ENCODE peak calls at places on chromosome 13, in seven cellular contexts. U is HAP-1; G is fibroblast of mammary gland; T is non-pigmented ciliary epithelial cell; F is stimulated activated CD4-positive, alpha-beta T cell treated with anti-CD3 and anti-CD28 coated beads, Interleukin-1b, Interleukin-23, amount 100 ng/mL, for 24 hours; H is stimulated activated naive CD4-positive, alpha-beta T cell; K is activated CD8-positive, alpha-beta T cell treated with anti-CD3 and anti-CD28 coated beads for 36 hours. J is an unnamed sample.

GRCh38 chr13:110696776-110697175 is 9.1 kb downstream of the CARS2 start:
- DNase-seq in T (no peak), H (no peak), U (no peak), F (no peak), G (no peak), K (no peak), J (no peak)

GRCh38 chr13:27055501-27055900 is 116.1 kb downstream of the USP12 start:
- DNase-seq in G (no peak), U (no peak), H (no peak), F (no peak), T (no peak), K (no peak), J (no peak)

GRCh38 chr13:28324181-28324789 is 170.6 kb downstream of the FLT1 start:
- DNase-seq in F (peak), T (no peak), H (peak), U (peak), G (peak), K (peak), J (peak)

GRCh38 chr13:99380402-99380801 is 73.2 kb upstream of the GPR183 start:
- DNase-seq in F (no peak), H (no peak), U (no peak), K (no peak), T (no peak), G (no peak), J (no peak)

GRCh38 chr13:57353831-57354230 is 186.8 kb downstream of the PRR20E start:
- DNase-seq in F (no peak), T (no peak), H (no peak), K (no peak), U (no peak), G (no peak), J (no peak)

GRCh38 chr13:20351279-20352022 is 119.3 kb upstream of the GJB6 start:
- DNase-seq in K (no peak), U (no peak), F (no peak), G (peak), H (no peak), T (peak), J (peak)

GRCh38 chr13:110593430-110594130 is 21.8 kb upstream of the NAXD start:
- DNase-seq in U (peak), K (peak), H (no peak), F (no peak), G (peak), T (peak), J (peak)

GRCh38 chr13:94433055-94433947 is 46.2 kb downstream of the DCT start:
- DNase-seq in K (peak), H (no peak), G (no peak), F (no peak), T (no peak), U (peak), J (no peak)

GRCh38 chr13:45269204-45269603 is 68.4 kb upstream of the KCTD4 start:
- DNase-seq in K (no peak), G (peak), H (no peak), U (no peak), T (no peak), F (no peak), J (peak)

GRCh38 chr13:84972907-84973306 is 826.3 kb downstream of the SLITRK6 start:
- DNase-seq in F (no peak), H (no peak), U (no peak), G (no peak), T (no peak), K (no peak), J (no peak)

GRCh38 chr13:43725460-43725859 is 61.3 kb downstream of the ENOX1 start:
- DNase-seq in H (no peak), U (no peak), K (no peak), G (peak), T (no peak), F (no peak), J (no peak)

GRCh38 chr13:25691654-25692053 is 319.9 kb downstream of the ATP8A2 start:
- DNase-seq in U (peak), G (no peak), T (no peak), F (no peak), K (no peak), H (no peak), J (no peak)

GRCh38 chr13:74978596-74978995 is 503.4 kb downstream of the TBC1D4 start:
- DNase-seq in K (no peak), U (no peak), H (no peak), F (no peak), T (no peak), G (no peak), J (no peak)

GRCh38 chr13:74015137-74015536 is 119.1 kb downstream of the KLF12 start:
- DNase-seq in H (no peak), T (no peak), F (no peak), G (peak), U (no peak), K (no peak), J (no peak)

GRCh38 chr13:73138276-73138950 is 79.6 kb downstream of the KLF5 start:
- DNase-seq in U (no peak), F (no peak), K (no peak), H (no peak), G (peak), T (no peak), J (peak)

GRCh38 chr13:69389899-69390298 is 717.7 kb upstream of the ATXN8OS start:
- DNase-seq in U (no peak), G (peak), T (peak), K (no peak), F (no peak), H (no peak), J (no peak)

GRCh38 chr13:70905035-70905434 is 796.8 kb upstream of the KLHL1 start:
- DNase-seq in F (no peak), H (no peak), T (no peak), K (no peak), U (no peak), G (no peak), J (no peak)

GRCh38 chr13:107799001-107799400 is 416.3 kb downstream of the LIG4 start:
- DNase-seq in U (no peak), H (no peak), G (no peak), F (no peak), K (no peak), T (no peak), J (no peak)

GRCh38 chr13:98285317-98285716 is 108.2 kb upstream of the RNF113B start:
- DNase-seq in T (peak), K (no peak), H (no peak), F (no peak), G (no peak), U (peak), J (no peak)

GRCh38 chr13:84352946-84353345 is 470.7 kb upstream of the SLITRK1 start:
- DNase-seq in T (no peak), U (no peak), F (no peak), G (no peak), K (no peak), H (no peak), J (peak)

GRCh38 chr13:52786747-52787146 is 47.1 kb upstream of the CNMD start:
- DNase-seq in U (no peak), T (no peak), G (no peak), F (no peak), K (no peak), H (no peak), J (no peak)

GRCh38 chr13:32022292-32022691 is 9.3 kb upstream of the FRY start:
- DNase-seq in K (no peak), U (no peak), G (peak), F (no peak), H (no peak), T (no peak), J (no peak)

GRCh38 chr13:35995136-35995535 is 136.0 kb downstream of the DCLK1 start:
- DNase-seq in G (peak), F (no peak), U (peak), T (no peak), H (no peak), K (no peak), J (no peak)

GRCh38 chr13:59890064-59890463 is 273.7 kb downstream of the DIAPH3 start:
- DNase-seq in K (no peak), H (no peak), T (no peak), G (peak), U (no peak), F (no peak), J (peak)